ENCODE peak calls at places on chromosome 4, in seven cellular contexts. S, I, O, K, N, V and D are unnamed samples.
A peak's percentile ranks its signal among the peaks of the same experiment; 100 is the strongest.

GRCh38 chr4:84497835-84498202 is 1.3 kb downstream of the NKX6-1 start:
- DNase-seq in S (no peak), I (no peak), N (no peak), V (no peak), K (no peak), O (no peak), D (no peak)

GRCh38 chr4:152572417-152573086 is 36.7 kb upstream of the FBXW7 start:
- DNase-seq in I (no peak), S (no peak), N (peak; percentile 65), K (peak; percentile 18), V (no peak), O (no peak), D (no peak)

GRCh38 chr4:175424111-175424510 is 388.0 kb downstream of the GPM6A start:
- DNase-seq in S (no peak), K (no peak), I (no peak), V (no peak), N (no peak), O (no peak), D (no peak)

GRCh38 chr4:183448436-183448835 is 4.0 kb downstream of the CDKN2AIP start:
- DNase-seq in I (no peak), N (no peak), V (no peak), K (no peak), S (no peak), O (no peak), D (no peak)

GRCh38 chr4:27293831-27294230 is 433.2 kb downstream of the STIM2 start:
- DNase-seq in I (no peak), O (no peak), S (no peak), N (peak; percentile 41), V (no peak), K (no peak), D (no peak)

GRCh38 chr4:15684498-15684897 is 2.9 kb downstream of the FAM200B start:
- DNase-seq in O (no peak), K (no peak), V (no peak), N (no peak), I (no peak), S (no peak), D (no peak)

GRCh38 chr4:2803624-2804448 is 11.0 kb downstream of the SH3BP2 start:
- DNase-seq in O (no peak), V (peak; percentile 64), N (peak; percentile 50), I (no peak), S (peak; percentile 40), K (peak; percentile 51), D (no peak)

GRCh38 chr4:156595041-156595440 is 376.6 kb downstream of the PDGFC start:
- DNase-seq in I (no peak), V (no peak), N (peak; percentile 59), S (no peak), O (no peak), K (no peak), D (no peak)

GRCh38 chr4:159455675-159456235 is 352.9 kb downstream of the RAPGEF2 start:
- DNase-seq in S (peak; percentile 31), V (no peak), K (peak; percentile 18), O (no peak), N (peak; percentile 66), I (no peak), D (no peak)

GRCh38 chr4:58188313-58188712 is 1078.1 kb upstream of the IGFBP7 start:
- DNase-seq in I (no peak), O (no peak), N (no peak), K (no peak), V (no peak), S (no peak), D (no peak)

GRCh38 chr4:51998837-51999236 is 21.3 kb downstream of the LRRC66 start:
- DNase-seq in O (no peak), K (no peak), N (no peak), I (no peak), V (no peak), S (no peak), D (no peak)

GRCh38 chr4:66991521-66991920 is 553.8 kb downstream of the CENPC start:
- DNase-seq in S (no peak), V (no peak), K (no peak), O (no peak), N (peak; percentile 38), I (no peak), D (peak; percentile 9)

GRCh38 chr4:118034061-118034785 is at the start of gene NDST3:
- DNase-seq in S (peak; percentile 71), V (peak; percentile 58), O (no peak), K (peak; percentile 48), N (peak; percentile 66), I (no peak), D (peak; percentile 70)

GRCh38 chr4:53131562-53131925 is 234.3 kb downstream of the SCFD2 start:
- DNase-seq in V (no peak), I (no peak), N (no peak), O (no peak), S (no peak), K (no peak), D (no peak)

DNA sequence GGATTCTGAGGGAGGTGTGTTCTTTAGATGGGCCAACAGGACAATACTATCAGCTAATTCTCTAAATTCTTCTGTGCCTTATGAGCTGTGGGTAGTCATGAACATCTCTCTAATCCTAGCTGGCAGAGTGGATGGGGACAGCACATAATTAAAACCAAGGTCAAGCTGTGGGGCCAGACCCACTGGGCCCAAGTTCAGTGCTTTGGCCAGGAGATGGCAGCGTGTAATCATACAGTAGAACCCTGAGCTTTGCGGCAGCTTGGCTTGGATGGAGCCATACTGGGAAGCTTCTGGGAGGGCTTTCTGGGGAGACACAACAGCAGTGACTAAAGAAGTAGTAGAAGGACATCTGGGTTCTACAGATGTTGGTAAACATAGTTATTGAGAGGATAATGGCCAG is 140.3 kb upstream of the CXCL13 start:
- DNase-seq in K (no peak), O (no peak), S (no peak), N (peak; percentile 48), V (peak; percentile 48), I (no peak), D (no peak)
- TF ChIP-seq CTCF in K (peak; percentile 38), O (no peak), S (peak; percentile 62), N (peak; percentile 63), V (peak; percentile 69), I (peak; percentile 12), D (peak; percentile 53)

GRCh38 chr4:170497105-170497504 is 407.3 kb upstream of the AADAT start:
- DNase-seq in K (no peak), O (no peak), I (no peak), N (peak; percentile 35), S (no peak), V (no peak), D (no peak)

GRCh38 chr4:170491981-170492380 is 402.2 kb upstream of the AADAT start:
- DNase-seq in O (no peak), N (no peak), V (no peak), I (no peak), S (no peak), K (no peak), D (no peak)

GRCh38 chr4:170497729-170498128 is 408.0 kb upstream of the AADAT start:
- DNase-seq in N (no peak), S (no peak), K (no peak), O (no peak), I (no peak), V (no peak), D (no peak)
- H3K4me3 ChIP-seq in N (peak overlapping the region; percentile 71), S (no peak overlapping the region), K (peak overlapping the region; percentile 38), O (no peak overlapping the region), I (no peak overlapping the region), V (no peak overlapping the region), D (no peak overlapping the region)

GRCh38 chr4:69322055-69322454 is 41.8 kb downstream of the UGT2B28 start:
- DNase-seq in V (no peak), K (no peak), O (no peak), S (no peak), I (no peak), N (peak; percentile 30), D (peak; percentile 13)

GRCh38 chr4:69321153-69321729 is 41.0 kb downstream of the UGT2B28 start:
- DNase-seq in S (no peak), O (no peak), I (no peak), K (no peak), N (no peak), V (peak; percentile 27), D (no peak)

GRCh38 chr4:69323284-69323683 is 43.0 kb downstream of the UGT2B28 start:
- DNase-seq in S (no peak), K (no peak), V (no peak), I (no peak), N (peak; percentile 24), O (no peak), D (no peak)
- TF ChIP-seq CTCF in S (no peak), K (no peak), V (no peak), I (no peak), N (peak; percentile 33), O (no peak), D (peak; percentile 19)

GRCh38 chr4:24321151-24321550 is 263.2 kb downstream of the DHX15 start:
- DNase-seq in V (no peak), S (no peak), I (no peak), O (no peak), K (no peak), N (peak; percentile 66), D (peak; percentile 77)

GRCh38 chr4:24322517-24322916 is 261.8 kb downstream of the DHX15 start:
- DNase-seq in O (no peak), V (no peak), I (no peak), S (no peak), N (no peak), K (no peak), D (peak; percentile 29)

GRCh38 chr4:24322986-24323385 is 261.4 kb downstream of the DHX15 start:
- DNase-seq in K (no peak), N (no peak), O (no peak), V (no peak), S (no peak), I (no peak), D (no peak)

DNA sequence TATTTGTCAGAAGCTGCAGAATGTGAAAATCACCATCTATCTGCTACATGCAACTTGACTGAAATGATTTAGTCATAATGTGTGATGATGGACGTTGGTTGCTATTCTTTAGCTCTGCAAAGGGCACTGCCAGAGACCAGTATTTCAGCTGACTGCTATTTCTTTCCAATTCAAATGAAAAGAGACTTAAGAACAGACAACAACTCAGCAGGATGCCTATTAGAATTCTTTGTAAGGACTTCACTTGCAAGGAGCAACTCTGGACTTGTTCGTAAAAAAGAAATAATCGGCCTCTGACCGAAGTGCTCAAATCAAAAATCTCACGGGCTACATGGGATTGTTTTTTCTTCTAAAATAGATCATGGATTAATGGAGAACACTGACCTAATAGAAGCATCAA is 262.7 kb downstream of the DHX15 start:
- DNase-seq in V (no peak), K (no peak), S (no peak), I (no peak), O (no peak), N (no peak), D (no peak)
- H3K4me3 ChIP-seq in V (no peak overlapping the region), K (no peak overlapping the region), S (no peak overlapping the region), I (no peak overlapping the region), O (no peak overlapping the region), N (no peak overlapping the region), D (no peak overlapping the region)

GRCh38 chr4:98601719-98602118 is 56.7 kb downstream of the TSPAN5 start:
- DNase-seq in O (no peak), N (peak; percentile 16), V (no peak), S (no peak), I (no peak), K (no peak), D (no peak)
- TF ChIP-seq CTCF in O (no peak), N (no peak), V (no peak), S (no peak), I (no peak), K (no peak), D (no peak)